ENCODE peak calls at places on chromosomes 2 and 18, in ten cellular contexts. X is left cardiac atrium; H is NCI-H2081; Y is retina; U is heart left ventricle; L is fibroblast of villous mesenchyme; B is NCI-H187 treated with DMSO at 0.1 percent for 48 hours; C is Daoy; W is stimulated activated CD4-positive, alpha-beta T cell treated with anti-CD3 and anti-CD28 coated beads, Interleukin-12 subunit alpha, Interleukin-12 subunit beta, amount 100 ng/mL, for 4 hours; R is ureter. Z is an unnamed sample.

GRCh38 chr2:201432551-201433388 is 18.5 kb downstream of the TRAK2 start:
- DNase-seq in L (peak; percentile 63), Y (no peak), H (no peak), C (peak; percentile 7), B (no peak), U (no peak), R (no peak), W (no peak), X (peak; percentile 28), Z (no peak)

GRCh38 chr2:121955313-121956211 is 200.1 kb downstream of the TSN start:
- DNase-seq in Y (peak; percentile 78), W (no peak), R (no peak), X (no peak), L (no peak), U (no peak), B (no peak), H (peak; percentile 56), C (no peak), Z (no peak)

GRCh38 chr2:235665656-235666239 is 171.9 kb downstream of the AGAP1 start:
- DNase-seq in R (peak; percentile 60), B (no peak), L (peak; percentile 71), Y (peak; percentile 55), U (no peak), C (no peak), W (no peak), X (no peak), H (no peak), Z (no peak)

GRCh38 chr18:42192251-42193248 is 237.5 kb downstream of the PIK3C3 start:
- DNase-seq in H (no peak), C (no peak), B (no peak), X (no peak), W (no peak), L (no peak), R (no peak), U (no peak), Y (no peak), Z (no peak)

GRCh38 chr2:71583876-71584275 is 130.5 kb downstream of the DYSF start:
- DNase-seq in B (no peak), H (no peak), U (no peak), R (no peak), Y (no peak), W (no peak), C (peak; percentile 74), L (no peak), X (no peak), Z (peak; percentile 9)

GRCh38 chr2:217162533-217162932 is 302.7 kb upstream of the TNP1 start:
- DNase-seq in L (peak; percentile 99), C (peak; percentile 89), X (no peak), Y (peak; percentile 22), W (no peak), R (no peak), B (peak; percentile 18), U (no peak), H (peak; percentile 18), Z (peak; percentile 24)

GRCh38 chr2:25735835-25736234 is 62.5 kb upstream of the DTNB start:
- DNase-seq in Y (no peak), U (no peak), B (no peak), W (no peak), H (no peak), C (no peak), L (no peak), X (no peak), R (no peak), Z (no peak)

GRCh38 chr18:34493566-34494358 is 216.3 kb upstream of the DTNA start:
- DNase-seq in U (peak; percentile 58), Y (peak; percentile 78), H (peak; percentile 40), R (no peak), L (no peak), W (no peak), B (no peak), C (peak; percentile 53), X (peak; percentile 37), Z (no peak)

GRCh38 chr18:72985686-72986085 is 117.9 kb upstream of the NETO1 start:
- DNase-seq in H (no peak), L (no peak), Y (no peak), B (no peak), R (no peak), U (no peak), W (no peak), X (no peak), C (peak; percentile 9), Z (no peak)

GRCh38 chr18:21450913-21451312 is 149.6 kb downstream of the ESCO1 start:
- DNase-seq in W (no peak), X (no peak), B (no peak), R (no peak), L (no peak), U (no peak), Y (no peak), C (peak; percentile 54), H (no peak), Z (no peak)

GRCh38 chr2:8607591-8607990 is 74.3 kb upstream of the ID2 start:
- DNase-seq in W (no peak), C (no peak), B (no peak), U (no peak), X (no peak), H (no peak), R (no peak), L (peak; percentile 25), Y (no peak), Z (no peak)

GRCh38 chr2:207167129-207167923 is 1.6 kb upstream of the KLF7 start:
- DNase-seq in W (no peak), X (no peak), Y (peak; percentile 85), R (peak; percentile 49), U (no peak), L (peak; percentile 68), H (no peak), C (no peak), B (no peak), Z (no peak)

GRCh38 chr2:72932045-72932444 is 14.7 kb downstream of the EMX1 start:
- DNase-seq in R (no peak), X (no peak), H (no peak), L (no peak), Y (no peak), C (peak; percentile 57), U (peak; percentile 45), B (no peak), W (no peak), Z (no peak)

GRCh38 chr18:7982216-7982615 is 415.1 kb downstream of the PTPRM start:
- DNase-seq in X (no peak), L (no peak), C (no peak), B (no peak), R (no peak), Y (no peak), H (no peak), W (no peak), U (no peak), Z (no peak)

GRCh38 chr2:181138816-181139215 is 158.4 kb downstream of the UBE2E3 start:
- DNase-seq in L (peak; percentile 30), Y (no peak), U (no peak), R (no peak), W (no peak), B (no peak), C (peak; percentile 4), X (no peak), H (no peak), Z (no peak)

GRCh38 chr2:232327089-232328037 is 51.2 kb upstream of the ALPP start:
- DNase-seq in C (peak; percentile 61), W (peak; percentile 83), R (peak; percentile 80), U (peak; percentile 87), Y (peak; percentile 78), B (no peak), L (peak; percentile 45), H (peak; percentile 20), X (peak; percentile 71), Z (peak; percentile 2)

GRCh38 chr2:233119806-233120205 is 59.7 kb downstream of the INPP5D start:
- DNase-seq in B (no peak), L (no peak), C (no peak), X (no peak), W (no peak), H (no peak), R (no peak), Y (no peak), U (no peak), Z (no peak)

GRCh38 chr2:76953733-76954347 is 568.3 kb downstream of the LRRTM4 start:
- DNase-seq in R (peak; percentile 39), W (no peak), X (no peak), U (no peak), L (peak; percentile 27), Y (peak; percentile 65), H (peak; percentile 62), B (peak; percentile 3), C (peak; percentile 35), Z (no peak)

GRCh38 chr2:45173513-45173912 is 164.3 kb upstream of the SIX2 start:
- DNase-seq in B (no peak), X (no peak), W (no peak), Y (no peak), H (no peak), L (peak; percentile 88), R (no peak), U (no peak), C (peak; percentile 92), Z (peak; percentile 87)

GRCh38 chr2:212554233-212554632 is 15.6 kb upstream of the ERBB4 start:
- DNase-seq in C (no peak), B (no peak), R (no peak), U (no peak), X (no peak), Y (no peak), W (no peak), L (no peak), H (no peak), Z (no peak)

GRCh38 chr2:100066246-100066645 is 76.1 kb downstream of the AFF3 start:
- DNase-seq in L (no peak), H (no peak), W (no peak), R (no peak), B (no peak), C (no peak), Y (no peak), U (no peak), X (no peak), Z (no peak)

GRCh38 chr2:210863283-210863682 is 306.9 kb downstream of the CPS1 start:
- DNase-seq in Y (no peak), U (no peak), L (no peak), C (no peak), H (no peak), B (no peak), R (no peak), X (no peak), W (no peak), Z (no peak)

GRCh38 chr2:168798076-168798887 is 4.2 kb upstream of the NOSTRIN start:
- DNase-seq in L (peak; percentile 16), B (no peak), X (peak; percentile 36), R (no peak), C (no peak), H (no peak), U (no peak), Y (no peak), W (no peak), Z (no peak)